ENCODE peak calls at places on chromosome 2, in nine cellular contexts. T is left ventricle myocardium inferior, G is H1, M is GM10248, R is HCT116, Y is neural crest cell, D is lower leg skin, V is brain microvascular endothelial cell, N is stomach. I is an unnamed sample.

GRCh38 chr2:229714736-229715541 is 584 bp upstream of the DNER start:
- DNase-seq in T (peak), N (peak), M (peak), G (peak), R (no peak), V (peak), D (no peak), Y (peak), I (peak)

GRCh38 chr2:105237045-105237765 is 4.3 kb upstream of the GPR45 start:
- DNase-seq in D (no peak), R (no peak), G (no peak), T (no peak), V (no peak), N (no peak), Y (no peak), M (no peak), I (no peak)

GRCh38 chr2:158464426-158465281 is 7.9 kb downstream of the PKP4 start:
- DNase-seq in R (no peak), Y (no peak), M (peak), T (no peak), V (no peak), N (no peak), G (no peak), D (no peak), I (no peak)

GRCh38 chr2:64273524-64274398 is 129.5 kb upstream of the PELI1 start:
- DNase-seq in D (peak), T (peak), G (no peak), M (no peak), R (no peak), V (peak), Y (no peak), N (peak), I (no peak)

GRCh38 chr2:96788393-96789244 is 27.4 kb upstream of the CNNM3 start:
- DNase-seq in N (peak), V (peak), G (no peak), Y (no peak), T (peak), D (no peak), R (no peak), M (no peak), I (no peak)

GRCh38 chr2:121258066-121258465 is 26.9 kb downstream of the TFCP2L1 start:
- DNase-seq in D (no peak), Y (no peak), N (no peak), G (no peak), R (no peak), V (no peak), M (no peak), T (no peak), I (no peak)

GRCh38 chr2:31429759-31430438 is 15.4 kb upstream of the XDH start:
- DNase-seq in M (no peak), R (peak), N (no peak), V (no peak), Y (no peak), G (no peak), D (no peak), T (no peak), I (no peak)

GRCh38 chr2:190098851-190099250 is 36.3 kb upstream of the MSTN start:
- DNase-seq in T (no peak), G (no peak), D (no peak), N (no peak), M (no peak), V (no peak), Y (no peak), R (no peak), I (no peak)

GRCh38 chr2:46615555-46616487 is 136.5 kb downstream of the TMEM247 start:
- DNase-seq in M (peak), G (no peak), T (no peak), R (no peak), Y (no peak), D (no peak), V (no peak), N (no peak), I (no peak)

GRCh38 chr2:138500592-138501426 is 761 bp upstream of the SPOPL start:
- DNase-seq in V (no peak), N (no peak), R (no peak), M (no peak), Y (no peak), G (no peak), D (peak), T (no peak), I (peak)

GRCh38 chr2:46877619-46878113 is 37.9 kb downstream of the MCFD2 start:
- DNase-seq in G (no peak), N (no peak), R (no peak), V (no peak), T (no peak), Y (no peak), M (no peak), D (no peak), I (no peak)

GRCh38 chr2:50065845-50066244 is 911.5 kb upstream of the FSHR start:
- DNase-seq in G (no peak), N (no peak), V (no peak), M (no peak), T (no peak), R (no peak), Y (no peak), D (no peak), I (no peak)

GRCh38 chr2:12819098-12819465 is 102.3 kb downstream of the TRIB2 start:
- DNase-seq in R (no peak), M (no peak), N (peak), V (peak), Y (no peak), D (peak), G (no peak), T (peak), I (no peak)

GRCh38 chr2:193267496-193268002 is 1072.8 kb upstream of the TMEFF2 start:
- DNase-seq in Y (no peak), T (no peak), N (no peak), V (no peak), D (no peak), M (no peak), R (no peak), G (no peak), I (no peak)

GRCh38 chr2:17877811-17878221 is 651 bp upstream of the KCNS3 start:
- DNase-seq in D (peak), V (no peak), Y (peak), N (no peak), G (no peak), M (peak), T (no peak), R (no peak), I (peak)

GRCh38 chr2:147595200-147595599 is 249.6 kb upstream of the ACVR2A start:
- DNase-seq in D (peak), Y (no peak), R (no peak), M (no peak), G (no peak), N (no peak), V (no peak), T (peak), I (no peak)

DNA sequence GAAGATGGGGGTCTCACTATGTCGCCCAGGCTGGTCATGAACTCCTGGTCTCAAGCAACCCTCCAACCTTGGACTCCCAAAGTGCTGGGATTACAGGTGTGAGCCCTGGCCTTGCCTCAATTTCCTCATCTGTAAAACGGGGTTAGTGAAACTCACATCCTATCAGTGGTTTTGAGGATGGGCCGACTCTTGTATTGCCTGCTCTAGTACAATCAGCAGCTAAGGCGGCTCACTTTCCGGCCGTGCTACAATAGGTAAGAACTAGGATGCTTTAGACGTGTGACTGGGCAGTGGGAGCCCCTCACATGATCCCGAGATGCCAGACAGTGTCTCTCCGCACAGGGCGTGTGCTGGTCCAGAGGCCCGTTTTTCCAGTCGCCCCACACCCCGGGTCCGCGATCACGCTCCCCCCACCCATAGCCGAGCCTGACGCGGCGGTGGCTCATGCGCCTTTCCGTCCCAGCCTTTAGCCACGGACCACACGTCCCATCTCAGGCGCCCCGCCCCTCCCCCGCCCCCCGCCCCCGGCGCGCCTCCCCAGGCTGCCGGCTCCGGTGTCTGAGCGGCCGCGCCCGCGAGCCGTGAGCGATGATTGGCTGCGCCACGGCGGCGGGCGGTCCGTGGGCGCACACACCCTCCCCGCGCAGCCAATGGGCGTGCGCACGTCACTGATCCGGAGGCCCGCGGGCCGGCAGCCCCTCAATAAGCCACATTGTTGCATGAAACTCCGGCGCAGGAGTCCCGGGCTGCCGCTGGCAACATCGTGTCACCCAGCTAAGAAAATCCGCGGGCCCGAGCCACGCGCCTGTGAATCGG is at the start of gene HK2:
- DNase-seq in N (peak), R (peak), G (peak), V (peak), Y (peak), M (peak), D (peak), T (peak), I (peak)
- TF ChIP-seq CTCF in N (no peak), R (no peak), G (no peak), V (no peak), Y (no peak), M (no peak), D (no peak), T (no peak), I (no peak)

GRCh38 chr2:180991820-180992219 is 11.4 kb downstream of the UBE2E3 start:
- DNase-seq in R (no peak), Y (no peak), N (no peak), V (no peak), D (no peak), M (peak), G (no peak), T (no peak), I (no peak)

GRCh38 chr2:180990794-180991193 is 10.4 kb downstream of the UBE2E3 start:
- DNase-seq in V (no peak), D (no peak), T (no peak), N (no peak), R (no peak), M (no peak), Y (no peak), G (no peak), I (no peak)

GRCh38 chr2:180992994-180993393 is 12.6 kb downstream of the UBE2E3 start:
- DNase-seq in V (no peak), Y (no peak), T (no peak), D (no peak), G (no peak), M (no peak), R (no peak), N (no peak), I (no peak)

GRCh38 chr2:180990337-180990736 is 9.9 kb downstream of the UBE2E3 start:
- DNase-seq in T (no peak), D (no peak), V (no peak), G (no peak), N (no peak), M (no peak), R (no peak), Y (no peak), I (no peak)

GRCh38 chr2:180991361-180991760 is 11.0 kb downstream of the UBE2E3 start:
- DNase-seq in N (no peak), R (no peak), V (no peak), D (no peak), G (no peak), Y (no peak), T (no peak), M (no peak), I (no peak)
- TF ChIP-seq CTCF in N (no peak), R (peak), V (peak), D (no peak), G (peak), Y (peak), T (peak), M (no peak), I (no peak)

GRCh38 chr2:159938375-159938774 is 124.0 kb downstream of the PLA2R1 start:
- DNase-seq in V (no peak), D (no peak), G (no peak), R (no peak), T (no peak), M (no peak), Y (no peak), N (no peak), I (no peak)

GRCh38 chr2:159942149-159942548 is 120.3 kb downstream of the PLA2R1 start:
- DNase-seq in V (no peak), N (no peak), R (no peak), M (no peak), D (no peak), T (no peak), Y (no peak), G (no peak), I (no peak)

GRCh38 chr2:159941729-159942128 is 120.7 kb downstream of the PLA2R1 start:
- DNase-seq in D (no peak), V (no peak), G (no peak), N (no peak), Y (no peak), T (no peak), M (no peak), R (no peak), I (no peak)

GRCh38 chr2:159936471-159936870 is 125.9 kb downstream of the PLA2R1 start:
- DNase-seq in T (no peak), R (peak), Y (no peak), G (no peak), N (no peak), D (no peak), M (no peak), V (no peak), I (no peak)

DNA sequence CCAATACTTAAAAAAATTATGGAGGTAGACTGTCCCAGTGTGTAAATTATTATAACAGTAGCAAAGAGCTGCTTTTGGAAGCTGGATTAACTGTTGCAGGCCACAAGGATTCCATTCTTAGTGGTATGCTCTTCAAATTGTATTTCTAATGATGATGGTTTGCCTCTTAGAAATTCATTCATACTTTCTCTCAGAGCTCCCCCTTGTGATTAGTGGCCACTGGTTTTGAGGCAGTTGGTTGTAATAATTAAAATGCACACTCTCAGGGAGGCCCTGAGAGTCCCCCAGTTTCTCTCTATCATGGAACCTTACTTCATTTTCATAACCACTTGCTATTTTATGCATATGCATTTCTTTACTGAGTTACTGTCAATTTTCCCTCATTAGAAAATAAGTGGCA is 122.5 kb downstream of the PLA2R1 start:
- DNase-seq in T (no peak), N (no peak), D (no peak), M (peak), G (no peak), V (no peak), Y (no peak), R (peak), I (no peak)
- TF ChIP-seq CTCF in T (peak), N (no peak), D (no peak), M (peak), G (no peak), V (peak), Y (peak), R (peak), I (no peak)

DNA sequence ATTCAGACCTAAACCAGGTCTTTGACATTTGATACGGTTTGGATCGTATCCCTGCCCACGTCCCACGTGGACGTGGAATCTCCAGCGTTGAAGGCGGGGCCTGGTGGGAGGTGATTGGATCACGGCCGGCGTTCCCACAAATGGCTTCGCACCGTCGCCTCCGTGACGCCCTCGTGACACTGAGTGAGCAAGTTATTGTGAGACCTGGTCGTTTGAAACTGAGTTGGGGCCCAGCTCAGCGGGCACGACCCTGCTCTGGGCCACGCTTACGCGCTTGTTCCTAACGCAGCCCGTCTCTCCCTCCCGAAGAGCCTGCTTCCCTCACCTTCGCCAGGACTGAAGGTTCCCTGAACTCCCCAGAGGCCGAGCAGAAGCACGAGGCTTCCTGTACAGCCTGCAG is 121.7 kb downstream of the RTP5 start:
- DNase-seq in Y (no peak), M (no peak), R (no peak), N (no peak), D (no peak), V (no peak), T (no peak), G (no peak), I (no peak)
- TF ChIP-seq CTCF in Y (no peak), M (no peak), R (no peak), N (no peak), D (no peak), V (no peak), T (no peak), G (no peak), I (no peak)

GRCh38 chr2:101199153-101199810 is 48.1 kb upstream of the TBC1D8 start:
- DNase-seq in T (no peak), Y (no peak), M (no peak), R (no peak), N (no peak), D (no peak), G (no peak), V (no peak), I (no peak)

GRCh38 chr2:101196220-101196661 is 45.1 kb upstream of the TBC1D8 start:
- DNase-seq in V (no peak), T (no peak), R (no peak), N (no peak), M (no peak), D (no peak), Y (no peak), G (no peak), I (no peak)

GRCh38 chr2:101197814-101198213 is 46.6 kb upstream of the TBC1D8 start:
- DNase-seq in G (no peak), M (no peak), D (no peak), V (no peak), T (no peak), N (no peak), R (no peak), Y (no peak), I (no peak)

GRCh38 chr2:101200714-101201113 is 49.5 kb upstream of the TBC1D8 start:
- DNase-seq in D (no peak), Y (no peak), T (no peak), N (no peak), R (peak), V (no peak), G (no peak), M (no peak), I (no peak)

GRCh38 chr2:101197215-101197745 is 46.1 kb upstream of the TBC1D8 start:
- DNase-seq in Y (no peak), D (no peak), R (no peak), G (no peak), M (no peak), V (no peak), T (no peak), N (no peak), I (no peak)
- TF ChIP-seq CTCF in Y (peak), D (no peak), R (peak), G (no peak), M (no peak), V (peak), T (no peak), N (peak), I (no peak)

I was measured in nephron progenitor cell.